ENCODE peak calls at places on chromosomes 16 and 17, in five cellular contexts. X is AG09309, J is fibroblast of pulmonary artery, B is cardiac muscle cell, P is right lobe of liver. U is an unnamed sample.

GRCh38 chr17:7408341-7408740 is 696 bp downstream of the NLGN2 start:
- DNase-seq in X (no peak), J (no peak), B (no peak), P (no peak), U (no peak)

GRCh38 chr17:34556384-34556783 is 23.0 kb upstream of the TMEM132E start:
- DNase-seq in X (no peak), J (peak), B (peak), P (no peak), U (no peak)

GRCh38 chr16:50626868-50627267 is 54.2 kb downstream of the SNX20 start:
- DNase-seq in X (no peak), J (no peak), B (no peak), P (no peak), U (no peak)

GRCh38 chr17:47934856-47935255 is 6.5 kb upstream of the PNPO start:
- DNase-seq in X (no peak), J (no peak), B (no peak), P (no peak), U (no peak)

GRCh38 chr17:70955441-70955840 is 786.1 kb downstream of the KCNJ2 start:
- DNase-seq in X (no peak), J (no peak), B (no peak), P (no peak), U (no peak)

GRCh38 chr16:4194661-4195060 is 47.2 kb downstream of the SRL start:
- DNase-seq in X (no peak), J (no peak), B (no peak), P (no peak), U (no peak)

GRCh38 chr17:37657202-37657601 is 14.0 kb upstream of the DDX52 start:
- DNase-seq in X (no peak), J (no peak), B (no peak), P (no peak), U (peak)

GRCh38 chr17:4513113-4514032 is 14.7 kb downstream of the SPNS2 start:
- DNase-seq in X (no peak), J (peak), B (peak), P (no peak), U (no peak)

GRCh38 chr17:1169913-1170312 is 9.9 kb downstream of the ABR start:
- DNase-seq in X (no peak), J (no peak), B (no peak), P (no peak), U (no peak)

DNA sequence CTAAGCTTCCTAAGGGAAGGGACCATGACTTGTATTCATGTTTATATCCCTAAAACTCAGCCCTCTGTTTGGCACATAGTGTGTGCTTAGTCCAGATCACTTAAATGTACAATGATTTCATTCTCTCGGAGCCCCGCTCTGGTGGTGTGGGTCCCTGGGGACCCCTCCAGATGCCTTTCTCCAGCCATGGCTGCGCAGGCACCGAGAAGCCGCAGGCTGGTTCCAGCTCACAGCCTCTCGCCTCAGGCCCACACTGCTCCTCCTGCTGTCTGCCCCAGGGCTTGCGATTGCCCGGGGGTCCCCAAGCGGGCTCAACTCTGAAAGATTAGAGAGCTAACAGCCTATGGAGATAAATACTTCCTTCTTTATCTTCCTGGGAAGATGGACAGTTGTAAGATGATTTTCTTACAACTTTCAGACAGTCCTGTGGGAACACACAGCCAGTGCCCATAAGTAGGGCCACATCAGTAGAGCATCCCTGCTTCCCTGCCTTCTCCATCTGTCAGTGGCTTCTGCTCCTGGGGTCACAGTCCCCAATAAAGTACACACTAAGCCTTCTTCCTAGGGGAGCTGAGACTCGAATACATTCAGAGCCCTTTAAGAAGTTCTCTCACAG is 66.2 kb downstream of the CENPV start:
- DNase-seq in X (no peak), J (peak), B (peak), P (no peak), U (no peak)
- TF ChIP-seq CTCF in X (peak), J (peak), B (peak), P (no peak), U (no peak)

DNA sequence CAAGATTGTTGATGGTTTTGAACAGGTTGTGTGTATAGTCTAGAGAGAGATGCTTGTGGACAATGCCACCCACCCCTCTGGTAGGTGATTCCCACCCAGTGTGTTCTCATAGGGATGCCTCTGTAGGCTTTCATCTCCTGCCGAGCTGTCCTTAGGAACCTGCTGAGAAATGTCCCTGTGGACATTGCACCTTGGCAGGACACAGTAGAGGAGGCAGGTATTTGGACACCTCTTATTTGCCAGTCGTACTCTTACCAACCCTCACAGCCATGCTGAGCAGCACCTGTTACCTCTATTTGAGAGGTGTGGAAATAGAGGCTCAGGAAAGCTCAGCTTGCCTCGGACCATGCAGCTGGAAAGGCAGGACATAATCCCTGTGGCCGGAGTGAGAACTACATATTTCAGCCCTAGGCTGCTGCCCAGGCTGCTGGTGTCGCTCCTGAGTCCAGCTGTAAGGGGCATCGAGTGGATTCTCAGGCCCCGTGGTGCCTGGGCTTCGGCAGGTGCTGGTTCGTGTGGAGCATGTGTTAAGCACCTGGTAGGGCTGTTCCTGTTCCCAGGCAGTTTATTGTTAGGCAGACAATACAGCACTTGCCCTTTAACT is 33.3 kb downstream of the EPN2 start:
- DNase-seq in X (no peak), J (no peak), B (no peak), P (peak), U (no peak)
- TF ChIP-seq CTCF in X (no peak), J (peak), B (no peak), P (no peak), U (no peak)

DNA sequence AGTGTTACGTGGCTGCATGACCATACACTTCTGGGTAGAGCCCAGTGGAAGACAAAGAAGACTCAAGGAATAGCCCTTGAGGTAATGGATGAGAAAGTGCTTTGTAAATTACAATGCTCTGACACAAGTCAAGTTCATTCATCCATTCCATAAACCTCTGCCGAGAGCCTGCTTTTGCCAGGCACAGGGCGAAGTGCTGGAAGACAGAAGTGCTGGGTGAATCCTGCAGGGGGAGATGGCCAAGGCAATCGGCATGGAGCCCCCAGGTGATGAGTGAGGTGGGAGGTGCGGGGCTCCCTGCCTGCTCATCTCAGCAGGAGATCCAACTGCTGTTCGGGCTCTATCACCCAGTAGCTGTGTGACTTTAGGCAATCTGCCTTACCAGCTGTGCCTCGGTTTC is 2.8 kb upstream of the SOCS3 start:
- DNase-seq in X (no peak), J (no peak), B (no peak), P (no peak), U (no peak)
- TF ChIP-seq CTCF in X (peak), J (peak), B (no peak), P (no peak), U (no peak)

GRCh38 chr16:80852261-80852872 is 48.0 kb upstream of the CDYL2 start:
- DNase-seq in X (no peak), J (peak), B (peak), P (no peak), U (no peak)
- TF ChIP-seq CTCF in X (peak), J (peak), B (peak), P (peak), U (no peak)

U was measured in esophagus muscularis mucosa.